ENCODE peak calls at places on chromosome 3, in ten cellular contexts. H is ovary; Y is transverse colon; W is heart left ventricle; G is stomach; U is CD8-positive, alpha-beta T cell; V is HepG2; O is K562; K is CD4-positive, alpha-beta memory T cell; S is astrocyte. X is an unnamed sample.

GRCh38 chr3:195878424-195879274 is 29.7 kb downstream of the TNK2 start:
- DNase-seq in S (no peak), K (no peak), V (no peak), G (no peak), H (no peak), O (no peak), Y (no peak), U (no peak), W (no peak), X (no peak)

GRCh38 chr3:68861521-68861920 is 70.8 kb downstream of the TAFA4 start:
- DNase-seq in U (no peak), H (no peak), V (no peak), Y (no peak), O (no peak), G (no peak), S (no peak), W (no peak), K (no peak), X (no peak)

GRCh38 chr3:98768961-98769360 is 5.8 kb downstream of the ST3GAL6 start:
- DNase-seq in Y (no peak), W (no peak), S (no peak), H (no peak), V (no peak), G (no peak), U (no peak), K (no peak), O (no peak), X (no peak)

GRCh38 chr3:129226374-129226773 is 23.0 kb upstream of the COPG1 start:
- DNase-seq in W (peak; percentile 92), O (peak; percentile 54), U (no peak), V (no peak), G (peak; percentile 65), S (peak; percentile 95), Y (peak; percentile 72), K (no peak), H (peak; percentile 45), X (peak; percentile 87)

GRCh38 chr3:24740367-24740766 is 245.7 kb upstream of the THRB start:
- DNase-seq in W (no peak), S (no peak), V (no peak), U (no peak), G (no peak), O (no peak), Y (no peak), K (no peak), H (no peak), X (no peak)

GRCh38 chr3:99356681-99357080 is 281.7 kb upstream of the COL8A1 start:
- DNase-seq in H (no peak), Y (no peak), V (no peak), O (no peak), G (no peak), U (no peak), K (no peak), S (no peak), W (no peak), X (no peak)

GRCh38 chr3:157122116-157122515 is 37.8 kb downstream of the CCNL1 start:
- DNase-seq in O (no peak), V (peak; percentile 43), K (no peak), H (no peak), G (no peak), S (peak; percentile 98), W (no peak), Y (no peak), U (no peak), X (no peak)

GRCh38 chr3:76264496-76264895 is 479.1 kb upstream of the ZNF717 start:
- DNase-seq in K (no peak), U (no peak), H (no peak), O (no peak), G (no peak), W (no peak), Y (no peak), S (no peak), V (no peak), X (no peak)

GRCh38 chr3:197583371-197583770 is 27.6 kb upstream of the BDH1 start:
- DNase-seq in K (no peak), W (no peak), Y (no peak), V (no peak), S (no peak), H (no peak), U (no peak), G (no peak), O (no peak), X (no peak)

GRCh38 chr3:102536479-102536878 is 101.7 kb downstream of the ZPLD1 start:
- DNase-seq in O (no peak), U (no peak), K (no peak), W (no peak), Y (no peak), G (no peak), H (no peak), V (peak; percentile 16), S (peak; percentile 15), X (no peak)

GRCh38 chr3:177195242-177195940 is 1.9 kb downstream of the TBL1XR1 start:
- DNase-seq in W (peak; percentile 39), Y (peak; percentile 40), O (no peak), H (no peak), S (no peak), K (no peak), V (no peak), U (no peak), G (no peak), X (no peak)

GRCh38 chr3:194125474-194125873 is 10.5 kb upstream of the HES1 start:
- DNase-seq in U (no peak), W (no peak), O (no peak), G (no peak), K (no peak), H (no peak), S (no peak), V (no peak), Y (no peak), X (no peak)

GRCh38 chr3:13684350-13684749 is 135.4 kb downstream of the FBLN2 start:
- DNase-seq in V (no peak), U (no peak), W (no peak), G (no peak), S (no peak), H (no peak), K (no peak), O (no peak), Y (no peak), X (no peak)

GRCh38 chr3:126524429-126524988 is 554 bp downstream of the CHST13 start:
- DNase-seq in U (no peak), Y (peak; percentile 32), O (peak; percentile 31), G (no peak), S (no peak), V (peak; percentile 69), W (peak; percentile 32), H (no peak), K (no peak), X (peak; percentile 77)
- H3K4me1 ChIP-seq in U (no peaks in the 10 kb centered on the region), Y (peaks cover 12% of the 10 kb centered on the region), O (peaks cover 12% of the 10 kb centered on the region), G (peaks cover 21% of the 10 kb centered on the region), S (peaks cover 7% of the 10 kb centered on the region), V (peaks cover 91% of the 10 kb centered on the region), W (peaks cover 29% of the 10 kb centered on the region), H (no peaks in the 10 kb centered on the region), K (no peaks in the 10 kb centered on the region), X (no peaks in the 10 kb centered on the region)

GRCh38 chr3:184567924-184568590 is 6.5 kb downstream of the EPHB3 start:
- DNase-seq in H (no peak), W (no peak), V (no peak), U (no peak), G (no peak), Y (no peak), O (no peak), K (no peak), S (peak; percentile 9), X (no peak)
- H3K4me1 ChIP-seq in H (peaks cover 42% of the 10 kb centered on the region), W (peaks cover 24% of the 10 kb centered on the region), V (no peaks in the 10 kb centered on the region), U (peaks cover 5% of the 10 kb centered on the region), G (peaks cover 72% of the 10 kb centered on the region), Y (peaks cover 80% of the 10 kb centered on the region), O (peaks cover 14% of the 10 kb centered on the region), K (peaks cover 16% of the 10 kb centered on the region), S (peaks cover 33% of the 10 kb centered on the region), X (no peaks in the 10 kb centered on the region)

GRCh38 chr3:125165948-125166553 is 46.5 kb downstream of the SLC12A8 start:
- DNase-seq in U (no peak), O (no peak), K (no peak), H (no peak), S (no peak), W (no peak), Y (no peak), V (no peak), G (no peak), X (no peak)

GRCh38 chr3:125165189-125165947 is 47.2 kb downstream of the SLC12A8 start:
- DNase-seq in Y (no peak), S (no peak), W (peak; percentile 56), G (no peak), O (no peak), V (peak; percentile 34), H (peak; percentile 65), U (no peak), K (no peak), X (peak; percentile 70)

GRCh38 chr3:125166581-125166980 is 46.0 kb downstream of the SLC12A8 start:
- DNase-seq in K (no peak), H (no peak), S (no peak), V (no peak), W (no peak), O (no peak), U (no peak), Y (no peak), G (no peak), X (no peak)

GRCh38 chr3:125161607-125162219 is 50.8 kb downstream of the SLC12A8 start:
- DNase-seq in O (no peak), U (no peak), G (peak; percentile 56), V (no peak), K (no peak), S (no peak), W (peak; percentile 49), Y (no peak), H (no peak), X (no peak)

GRCh38 chr3:125163739-125164601 is 48.6 kb downstream of the SLC12A8 start:
- DNase-seq in Y (peak; percentile 39), S (no peak), U (no peak), V (peak; percentile 31), H (no peak), O (no peak), K (no peak), G (peak; percentile 71), W (peak; percentile 43), X (no peak)
- H3K4me1 ChIP-seq in Y (peaks cover 19% of the 10 kb centered on the region), S (peaks cover 9% of the 10 kb centered on the region), U (no peaks in the 10 kb centered on the region), V (no peaks in the 10 kb centered on the region), H (no peaks in the 10 kb centered on the region), O (peaks cover 4% of the 10 kb centered on the region), K (no peaks in the 10 kb centered on the region), G (peaks cover 34% of the 10 kb centered on the region), W (peaks cover 24% of the 10 kb centered on the region), X (no peaks in the 10 kb centered on the region)

GRCh38 chr3:184785106-184785505 is 26.9 kb upstream of the VPS8 start:
- DNase-seq in O (no peak), S (no peak), W (no peak), H (no peak), K (no peak), U (no peak), Y (no peak), V (no peak), G (no peak), X (no peak)

GRCh38 chr3:184780981-184781515 is 30.9 kb upstream of the VPS8 start:
- DNase-seq in S (no peak), O (no peak), V (no peak), Y (no peak), G (no peak), H (no peak), W (no peak), K (no peak), U (no peak), X (peak; percentile 63)

GRCh38 chr3:184783309-184783708 is 28.7 kb upstream of the VPS8 start:
- DNase-seq in H (no peak), U (no peak), G (no peak), Y (no peak), W (no peak), K (no peak), S (no peak), V (no peak), O (no peak), X (no peak)

GRCh38 chr3:184778426-184779332 is 33.3 kb upstream of the VPS8 start:
- DNase-seq in U (no peak), O (no peak), G (no peak), V (no peak), S (no peak), W (no peak), K (no peak), Y (no peak), H (no peak), X (peak; percentile 66)

GRCh38 chr3:184781801-184782200 is 30.2 kb upstream of the VPS8 start:
- DNase-seq in W (no peak), K (no peak), U (no peak), G (no peak), H (no peak), V (no peak), Y (no peak), O (no peak), S (no peak), X (no peak)
- H3K4me1 ChIP-seq in W (peaks cover 26% of the 10 kb centered on the region), K (peaks cover 21% of the 10 kb centered on the region), U (peaks cover 23% of the 10 kb centered on the region), G (peaks cover 15% of the 10 kb centered on the region), H (peaks cover 6% of the 10 kb centered on the region), V (peaks cover 5% of the 10 kb centered on the region), Y (peaks cover 14% of the 10 kb centered on the region), O (no peaks in the 10 kb centered on the region), S (peaks cover 19% of the 10 kb centered on the region), X (no peaks in the 10 kb centered on the region)

X was measured in aorta.